ENCODE peak calls at places on chromosomes 3 and 15, in eight cellular contexts. One of them, this sample, is unnamed.

GRCh38 chr3:178646205-178646604 is 110.0 kb downstream of the KCNMB2 start:
- DNase-seq in LoVo: no peak
- DNase-seq in H7: no peak
- DNase-seq in Panc1: no peak
- DNase-seq in heart left ventricle: no peak
- DNase-seq in kidney: no peak
- DNase-seq in dorsolateral prefrontal cortex: no peak
- DNase-seq in COR-L47: peak; percentile 44
- DNase-seq in this sample: no peak

GRCh38 chr3:45771166-45771775 is 25.1 kb downstream of the SLC6A20 start:
- DNase-seq in H7: no peak
- DNase-seq in heart left ventricle: no peak
- DNase-seq in dorsolateral prefrontal cortex: no peak
- DNase-seq in COR-L47: no peak
- DNase-seq in LoVo: no peak
- DNase-seq in Panc1: no peak
- DNase-seq in kidney: no peak
- DNase-seq in this sample: no peak

GRCh38 chr15:23687143-23687470 is at the start of gene NDN:
- DNase-seq in Panc1: no peak
- DNase-seq in kidney: peak; percentile 78
- DNase-seq in LoVo: no peak
- DNase-seq in dorsolateral prefrontal cortex: peak; percentile 51
- DNase-seq in heart left ventricle: peak; percentile 49
- DNase-seq in COR-L47: no peak
- DNase-seq in H7: peak; percentile 90
- DNase-seq in this sample: no peak

GRCh38 chr3:127087441-127087840 is 104.5 kb downstream of the PLXNA1 start:
- DNase-seq in kidney: peak; percentile 59
- DNase-seq in dorsolateral prefrontal cortex: no peak
- DNase-seq in COR-L47: no peak
- DNase-seq in LoVo: no peak
- DNase-seq in Panc1: no peak
- DNase-seq in heart left ventricle: no peak
- DNase-seq in H7: no peak
- DNase-seq in this sample: no peak

GRCh38 chr15:98075441-98075840 is 114.9 kb downstream of the ARRDC4 start:
- DNase-seq in dorsolateral prefrontal cortex: no peak
- DNase-seq in Panc1: no peak
- DNase-seq in kidney: no peak
- DNase-seq in LoVo: no peak
- DNase-seq in COR-L47: no peak
- DNase-seq in H7: no peak
- DNase-seq in heart left ventricle: no peak
- DNase-seq in this sample: no peak

GRCh38 chr3:64687781-64688515 is at the start of gene ADAMTS9:
- DNase-seq in H7: peak; percentile 83
- DNase-seq in dorsolateral prefrontal cortex: peak; percentile 54
- DNase-seq in kidney: peak; percentile 96
- DNase-seq in Panc1: no peak
- DNase-seq in heart left ventricle: peak; percentile 87
- DNase-seq in LoVo: no peak
- DNase-seq in COR-L47: no peak
- DNase-seq in this sample: no peak

GRCh38 chr15:22839046-22839705 is 710 bp downstream of the NIPA2 start:
- DNase-seq in heart left ventricle: no peak
- DNase-seq in kidney: no peak
- DNase-seq in LoVo: no peak
- DNase-seq in COR-L47: no peak
- DNase-seq in H7: no peak
- DNase-seq in Panc1: no peak
- DNase-seq in dorsolateral prefrontal cortex: no peak
- DNase-seq in this sample: no peak

GRCh38 chr15:92954578-92954977 is 54.5 kb downstream of the CHD2 start:
- DNase-seq in Panc1: no peak
- DNase-seq in LoVo: no peak
- DNase-seq in COR-L47: no peak
- DNase-seq in dorsolateral prefrontal cortex: no peak
- DNase-seq in kidney: no peak
- DNase-seq in heart left ventricle: no peak
- DNase-seq in H7: peak; percentile 12
- DNase-seq in this sample: no peak

GRCh38 chr3:143070977-143071551 is 48.5 kb upstream of the CHST2 start:
- DNase-seq in dorsolateral prefrontal cortex: no peak
- DNase-seq in kidney: no peak
- DNase-seq in Panc1: no peak
- DNase-seq in COR-L47: no peak
- DNase-seq in LoVo: peak; percentile 46
- DNase-seq in heart left ventricle: no peak
- DNase-seq in H7: peak; percentile 70
- DNase-seq in this sample: no peak

GRCh38 chr3:51954120-51954519 is 1.1 kb upstream of the GPR62 start:
- DNase-seq in heart left ventricle: peak; percentile 8
- DNase-seq in COR-L47: no peak
- DNase-seq in dorsolateral prefrontal cortex: no peak
- DNase-seq in H7: no peak
- DNase-seq in Panc1: no peak
- DNase-seq in kidney: no peak
- DNase-seq in LoVo: no peak
- DNase-seq in this sample: no peak

GRCh38 chr15:88032787-88033186 is 223.8 kb downstream of the NTRK3 start:
- DNase-seq in H7: no peak
- DNase-seq in COR-L47: no peak
- DNase-seq in Panc1: no peak
- DNase-seq in heart left ventricle: no peak
- DNase-seq in kidney: no peak
- DNase-seq in dorsolateral prefrontal cortex: no peak
- DNase-seq in LoVo: no peak
- DNase-seq in this sample: no peak

GRCh38 chr3:136195258-136196063 is 674 bp downstream of the MSL2 start:
- DNase-seq in LoVo: peak; percentile 26
- DNase-seq in heart left ventricle: peak; percentile 89
- DNase-seq in dorsolateral prefrontal cortex: peak; percentile 80
- DNase-seq in kidney: peak; percentile 95
- DNase-seq in Panc1: no peak
- DNase-seq in COR-L47: peak; percentile 86
- DNase-seq in H7: peak; percentile 93
- DNase-seq in this sample: no peak

GRCh38 chr3:60998855-60999254 is 252.4 kb downstream of the FHIT start:
- DNase-seq in dorsolateral prefrontal cortex: no peak
- DNase-seq in COR-L47: peak; percentile 49
- DNase-seq in H7: no peak
- DNase-seq in Panc1: no peak
- DNase-seq in LoVo: no peak
- DNase-seq in heart left ventricle: no peak
- DNase-seq in kidney: no peak
- DNase-seq in this sample: no peak

GRCh38 chr3:42032693-42033349 is 58.3 kb upstream of the TRAK1 start:
- DNase-seq in heart left ventricle: peak; percentile 67
- DNase-seq in LoVo: no peak
- DNase-seq in H7: no peak
- DNase-seq in Panc1: no peak
- DNase-seq in kidney: peak; percentile 84
- DNase-seq in dorsolateral prefrontal cortex: no peak
- DNase-seq in COR-L47: peak; percentile 69
- DNase-seq in this sample: no peak

GRCh38 chr3:98761656-98762229 is 1.4 kb upstream of the ST3GAL6 start:
- DNase-seq in COR-L47: no peak
- DNase-seq in kidney: no peak
- DNase-seq in dorsolateral prefrontal cortex: no peak
- DNase-seq in Panc1: no peak
- DNase-seq in heart left ventricle: no peak
- DNase-seq in LoVo: no peak
- DNase-seq in H7: no peak
- DNase-seq in this sample: no peak

GRCh38 chr15:92634046-92634445 is 21.5 kb downstream of the FAM174B start:
- DNase-seq in kidney: no peak
- DNase-seq in LoVo: no peak
- DNase-seq in COR-L47: no peak
- DNase-seq in dorsolateral prefrontal cortex: no peak
- DNase-seq in Panc1: no peak
- DNase-seq in H7: no peak
- DNase-seq in heart left ventricle: no peak
- DNase-seq in this sample: no peak

GRCh38 chr3:122295286-122295685 is 29.8 kb upstream of the CSTA start:
- DNase-seq in kidney: no peak
- DNase-seq in COR-L47: no peak
- DNase-seq in heart left ventricle: no peak
- DNase-seq in Panc1: no peak
- DNase-seq in LoVo: no peak
- DNase-seq in dorsolateral prefrontal cortex: no peak
- DNase-seq in H7: no peak
- DNase-seq in this sample: no peak

GRCh38 chr3:11755276-11755675 is 91.4 kb downstream of the TAMM41 start:
- DNase-seq in kidney: no peak
- DNase-seq in H7: no peak
- DNase-seq in dorsolateral prefrontal cortex: no peak
- DNase-seq in heart left ventricle: no peak
- DNase-seq in Panc1: no peak
- DNase-seq in COR-L47: no peak
- DNase-seq in LoVo: no peak
- DNase-seq in this sample: no peak

GRCh38 chr3:168360993-168361392 is 265.3 kb upstream of the GOLIM4 start:
- DNase-seq in heart left ventricle: no peak
- DNase-seq in COR-L47: no peak
- DNase-seq in LoVo: no peak
- DNase-seq in dorsolateral prefrontal cortex: no peak
- DNase-seq in H7: no peak
- DNase-seq in kidney: no peak
- DNase-seq in Panc1: no peak
- DNase-seq in this sample: no peak

GRCh38 chr3:16898595-16899395 is 14.0 kb downstream of the PLCL2 start:
- DNase-seq in heart left ventricle: peak; percentile 75
- DNase-seq in Panc1: no peak
- DNase-seq in H7: no peak
- DNase-seq in LoVo: no peak
- DNase-seq in dorsolateral prefrontal cortex: no peak
- DNase-seq in kidney: no peak
- DNase-seq in COR-L47: no peak
- DNase-seq in this sample: no peak

GRCh38 chr3:16252243-16252978 is 12.3 kb downstream of the DPH3 start:
- DNase-seq in dorsolateral prefrontal cortex: no peak
- DNase-seq in COR-L47: no peak
- DNase-seq in kidney: no peak
- DNase-seq in heart left ventricle: no peak
- DNase-seq in H7: no peak
- DNase-seq in LoVo: peak; percentile 20
- DNase-seq in Panc1: no peak
- DNase-seq in this sample: no peak

GRCh38 chr15:92981333-92981732 is 81.2 kb downstream of the CHD2 start:
- DNase-seq in kidney: no peak
- DNase-seq in LoVo: no peak
- DNase-seq in heart left ventricle: no peak
- DNase-seq in COR-L47: no peak
- DNase-seq in H7: no peak
- DNase-seq in Panc1: peak; percentile 32
- DNase-seq in dorsolateral prefrontal cortex: no peak
- DNase-seq in this sample: peak; percentile 39

GRCh38 chr15:83164409-83165404 is 42.9 kb downstream of the HDGFL3 start:
- DNase-seq in LoVo: no peak
- DNase-seq in COR-L47: no peak
- DNase-seq in heart left ventricle: no peak
- DNase-seq in dorsolateral prefrontal cortex: no peak
- DNase-seq in Panc1: no peak
- DNase-seq in kidney: no peak
- DNase-seq in H7: no peak
- DNase-seq in this sample: peak; percentile 39

GRCh38 chr3:79497447-79498111 is 270.2 kb downstream of the ROBO1 start:
- DNase-seq in Panc1: no peak
- DNase-seq in kidney: no peak
- DNase-seq in dorsolateral prefrontal cortex: no peak
- DNase-seq in heart left ventricle: no peak
- DNase-seq in LoVo: peak; percentile 16
- DNase-seq in H7: peak; percentile 51
- DNase-seq in COR-L47: no peak
- DNase-seq in this sample: no peak

GRCh38 chr3:127762077-127762786 is 60.1 kb downstream of the MGLL start:
- DNase-seq in dorsolateral prefrontal cortex: no peak
- DNase-seq in heart left ventricle: peak; percentile 55
- DNase-seq in H7: no peak
- DNase-seq in kidney: peak; percentile 12
- DNase-seq in LoVo: no peak
- DNase-seq in Panc1: no peak
- DNase-seq in COR-L47: no peak
- DNase-seq in this sample: no peak

GRCh38 chr3:152849996-152850578 is 15.2 kb downstream of the P2RY1 start:
- DNase-seq in dorsolateral prefrontal cortex: no peak
- DNase-seq in heart left ventricle: no peak
- DNase-seq in H7: no peak
- DNase-seq in kidney: no peak
- DNase-seq in COR-L47: no peak
- DNase-seq in Panc1: no peak
- DNase-seq in LoVo: no peak
- DNase-seq in this sample: no peak

GRCh38 chr15:98647774-98648653 is at the start of gene IGF1R:
- DNase-seq in H7: peak; percentile 96
- DNase-seq in COR-L47: peak; percentile 83
- DNase-seq in kidney: peak; percentile 95
- DNase-seq in heart left ventricle: peak; percentile 91
- DNase-seq in LoVo: peak; percentile 94
- DNase-seq in Panc1: no peak
- DNase-seq in dorsolateral prefrontal cortex: peak; percentile 85
- DNase-seq in this sample: no peak

GRCh38 chr3:57983734-57984518 is 24.3 kb upstream of the FLNB start:
- DNase-seq in Panc1: peak; percentile 61
- DNase-seq in LoVo: peak; percentile 86
- DNase-seq in kidney: peak; percentile 81
- DNase-seq in COR-L47: no peak
- DNase-seq in dorsolateral prefrontal cortex: no peak
- DNase-seq in H7: no peak
- DNase-seq in heart left ventricle: peak; percentile 67
- DNase-seq in this sample: no peak

GRCh38 chr3:122183521-122183892 is at the start of gene CASR:
- DNase-seq in heart left ventricle: no peak
- DNase-seq in Panc1: no peak
- DNase-seq in COR-L47: no peak
- DNase-seq in dorsolateral prefrontal cortex: no peak
- DNase-seq in LoVo: no peak
- DNase-seq in H7: peak; percentile 47
- DNase-seq in kidney: peak; percentile 91
- DNase-seq in this sample: no peak

GRCh38 chr3:38029400-38030125 is at the start of gene PLCD1:
- DNase-seq in COR-L47: no peak
- DNase-seq in LoVo: peak; percentile 8
- DNase-seq in Panc1: no peak
- DNase-seq in H7: peak; percentile 99
- DNase-seq in heart left ventricle: peak; percentile 91
- DNase-seq in dorsolateral prefrontal cortex: no peak
- DNase-seq in kidney: peak; percentile 96
- DNase-seq in this sample: no peak

GRCh38 chr3:4079354-4080180 is 223.6 kb upstream of the SETMAR start:
- DNase-seq in Panc1: no peak
- DNase-seq in kidney: no peak
- DNase-seq in H7: no peak
- DNase-seq in heart left ventricle: no peak
- DNase-seq in dorsolateral prefrontal cortex: no peak
- DNase-seq in COR-L47: no peak
- DNase-seq in LoVo: no peak
- DNase-seq in this sample: no peak

GRCh38 chr15:90859234-90860131 is 8.9 kb upstream of the FURIN start:
- DNase-seq in heart left ventricle: no peak
- DNase-seq in COR-L47: no peak
- DNase-seq in kidney: no peak
- DNase-seq in LoVo: no peak
- DNase-seq in Panc1: no peak
- DNase-seq in dorsolateral prefrontal cortex: no peak
- DNase-seq in H7: peak; percentile 78
- DNase-seq in this sample: no peak

GRCh38 chr3:46900007-46900292 is 22.4 kb downstream of the PTH1R start:
- DNase-seq in H7: no peak
- DNase-seq in COR-L47: peak; percentile 65
- DNase-seq in LoVo: no peak
- DNase-seq in Panc1: no peak
- DNase-seq in kidney: peak; percentile 77
- DNase-seq in dorsolateral prefrontal cortex: no peak
- DNase-seq in heart left ventricle: peak; percentile 32
- DNase-seq in this sample: no peak

GRCh38 chr3:24242012-24242698 is 252.5 kb downstream of the THRB start:
- DNase-seq in heart left ventricle: peak; percentile 29
- DNase-seq in dorsolateral prefrontal cortex: no peak
- DNase-seq in Panc1: no peak
- DNase-seq in H7: no peak
- DNase-seq in kidney: no peak
- DNase-seq in LoVo: no peak
- DNase-seq in COR-L47: peak; percentile 49
- DNase-seq in this sample: peak; percentile 88

This sample was measured in glomerular endothelial cell.